ENCODE peak calls at places on chromosomes 11 and 22, in seven cellular contexts. One of them, this sample, is unnamed.

GRCh38 chr11:46120711-46121327 is 435 bp downstream of the PHF21A start:
- DNase-seq in GM12865: peak; percentile 56
- DNase-seq in endodermal cell: peak; percentile 89
- DNase-seq in uterus: peak; percentile 52
- DNase-seq in adrenal gland: peak; percentile 63
- DNase-seq in CD8-positive, alpha-beta T cell: no peak
- DNase-seq in brain microvascular endothelial cell: peak; percentile 49
- DNase-seq in this sample: peak; percentile 32

GRCh38 chr11:21514298-21514697 is 678.6 kb upstream of the ANO5 start:
- DNase-seq in endodermal cell: peak; percentile 67
- DNase-seq in CD8-positive, alpha-beta T cell: no peak
- DNase-seq in GM12865: peak; percentile 24
- DNase-seq in uterus: no peak
- DNase-seq in brain microvascular endothelial cell: no peak
- DNase-seq in adrenal gland: no peak
- DNase-seq in this sample: no peak

GRCh38 chr11:60951909-60952741 is at the start of gene SLC15A3:
- DNase-seq in uterus: peak; percentile 57
- DNase-seq in GM12865: peak; percentile 93
- DNase-seq in CD8-positive, alpha-beta T cell: peak; percentile 63
- DNase-seq in brain microvascular endothelial cell: no peak
- DNase-seq in adrenal gland: peak; percentile 56
- DNase-seq in endodermal cell: peak; percentile 83
- DNase-seq in this sample: peak; percentile 73

GRCh38 chr11:9601041-9601875 is 27.8 kb downstream of the WEE1 start:
- DNase-seq in CD8-positive, alpha-beta T cell: peak; percentile 56
- DNase-seq in endodermal cell: peak; percentile 86
- DNase-seq in brain microvascular endothelial cell: peak; percentile 95
- DNase-seq in adrenal gland: peak; percentile 22
- DNase-seq in uterus: no peak
- DNase-seq in GM12865: peak; percentile 97
- DNase-seq in this sample: no peak

GRCh38 chr11:2271077-2271326 is 614 bp upstream of the ASCL2 start:
- DNase-seq in CD8-positive, alpha-beta T cell: peak; percentile 48
- DNase-seq in brain microvascular endothelial cell: no peak
- DNase-seq in uterus: peak; percentile 48
- DNase-seq in GM12865: no peak
- DNase-seq in adrenal gland: no peak
- DNase-seq in endodermal cell: no peak
- DNase-seq in this sample: peak; percentile 43

GRCh38 chr11:65357856-65358356 is 3.4 kb downstream of the TIGD3 start:
- DNase-seq in CD8-positive, alpha-beta T cell: no peak
- DNase-seq in endodermal cell: no peak
- DNase-seq in uterus: no peak
- DNase-seq in brain microvascular endothelial cell: no peak
- DNase-seq in adrenal gland: no peak
- DNase-seq in GM12865: no peak
- DNase-seq in this sample: no peak

GRCh38 chr11:126115820-126116319 is 53.2 kb upstream of the CDON start:
- DNase-seq in CD8-positive, alpha-beta T cell: no peak
- DNase-seq in brain microvascular endothelial cell: peak; percentile 68
- DNase-seq in endodermal cell: peak; percentile 68
- DNase-seq in GM12865: no peak
- DNase-seq in adrenal gland: no peak
- DNase-seq in uterus: peak; percentile 77
- DNase-seq in this sample: peak; percentile 92

GRCh38 chr11:45182902-45183301 is 36.5 kb downstream of the PRDM11 start:
- DNase-seq in brain microvascular endothelial cell: peak; percentile 20
- DNase-seq in GM12865: peak; percentile 12
- DNase-seq in uterus: no peak
- DNase-seq in endodermal cell: peak; percentile 81
- DNase-seq in adrenal gland: no peak
- DNase-seq in CD8-positive, alpha-beta T cell: no peak
- DNase-seq in this sample: no peak

GRCh38 chr11:63888170-63889086 is 28.5 kb downstream of the RCOR2 start:
- DNase-seq in CD8-positive, alpha-beta T cell: peak; percentile 79
- DNase-seq in endodermal cell: peak; percentile 90
- DNase-seq in GM12865: peak; percentile 82
- DNase-seq in brain microvascular endothelial cell: peak; percentile 46
- DNase-seq in adrenal gland: peak; percentile 80
- DNase-seq in uterus: peak; percentile 70
- DNase-seq in this sample: peak; percentile 54
- H3K4me3 ChIP-seq in CD8-positive, alpha-beta T cell: peak overlapping the region; percentile 67
- H3K4me3 ChIP-seq in endodermal cell: peak overlapping the region; percentile 72
- H3K4me3 ChIP-seq in GM12865: peak overlapping the region; percentile 66
- H3K4me3 ChIP-seq in brain microvascular endothelial cell: no peak overlapping the region
- H3K4me3 ChIP-seq in adrenal gland: no peak overlapping the region
- H3K4me3 ChIP-seq in uterus: no peak overlapping the region
- H3K4me3 ChIP-seq in this sample: no peak overlapping the region

DNA sequence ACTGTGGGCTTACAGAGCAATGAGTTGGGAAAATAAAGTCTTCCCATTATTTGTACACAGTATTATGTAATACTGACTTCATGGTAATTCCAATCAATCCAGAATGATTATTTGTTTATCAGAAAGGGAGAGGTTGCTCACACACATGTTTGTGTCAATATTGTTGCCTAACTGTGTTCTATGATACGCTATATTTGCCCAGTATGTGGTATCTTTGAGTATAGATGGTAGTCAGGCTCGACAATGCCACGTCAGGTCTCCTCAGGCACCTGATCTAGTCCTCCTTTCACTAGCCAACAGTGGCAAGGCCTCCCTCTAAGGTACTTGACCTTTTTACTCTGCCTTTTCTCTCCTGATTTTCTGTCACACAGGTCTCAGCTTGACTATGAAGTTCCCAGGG is 5.3 kb downstream of the DNHD1 start:
- DNase-seq in endodermal cell: no peak
- DNase-seq in adrenal gland: no peak
- DNase-seq in uterus: no peak
- DNase-seq in brain microvascular endothelial cell: no peak
- DNase-seq in CD8-positive, alpha-beta T cell: no peak
- DNase-seq in GM12865: no peak
- DNase-seq in this sample: no peak
- H3K4me3 ChIP-seq in endodermal cell: no peak overlapping the region
- H3K4me3 ChIP-seq in adrenal gland: no peak overlapping the region
- H3K4me3 ChIP-seq in uterus: no peak overlapping the region
- H3K4me3 ChIP-seq in brain microvascular endothelial cell: no peak overlapping the region
- H3K4me3 ChIP-seq in CD8-positive, alpha-beta T cell: no peak overlapping the region
- H3K4me3 ChIP-seq in GM12865: no peak overlapping the region
- H3K4me3 ChIP-seq in this sample: no peak overlapping the region

DNA sequence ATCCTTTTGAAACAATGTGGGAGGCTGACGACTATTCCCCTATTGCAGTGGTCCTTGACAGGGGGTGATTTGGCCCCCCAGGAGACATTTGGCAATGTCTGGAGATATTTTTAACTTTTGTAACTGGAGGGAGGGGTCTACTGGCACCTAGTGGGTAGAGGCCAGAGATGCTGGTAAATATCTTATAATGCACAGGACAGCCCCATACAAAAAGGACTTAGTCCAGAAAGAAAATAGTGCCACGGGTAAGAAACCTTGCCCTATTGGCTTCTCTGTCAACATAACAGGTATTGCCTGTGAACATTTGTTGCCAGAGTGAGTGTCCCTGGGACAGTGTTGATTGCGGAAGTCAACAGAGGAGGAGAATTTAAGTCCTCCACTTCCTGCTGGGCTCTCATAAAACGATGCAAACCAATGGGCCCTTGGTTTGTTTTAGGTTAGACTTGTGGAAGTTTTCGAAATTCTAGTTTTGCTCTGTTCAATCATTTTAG is 101.6 kb downstream of the MAML2 start:
- DNase-seq in uterus: no peak
- DNase-seq in endodermal cell: peak; percentile 63
- DNase-seq in adrenal gland: no peak
- DNase-seq in brain microvascular endothelial cell: no peak
- DNase-seq in CD8-positive, alpha-beta T cell: no peak
- DNase-seq in GM12865: no peak
- DNase-seq in this sample: no peak
- H3K4me3 ChIP-seq in uterus: no peak overlapping the region
- H3K4me3 ChIP-seq in endodermal cell: no peak overlapping the region
- H3K4me3 ChIP-seq in adrenal gland: no peak overlapping the region
- H3K4me3 ChIP-seq in brain microvascular endothelial cell: no peak overlapping the region
- H3K4me3 ChIP-seq in CD8-positive, alpha-beta T cell: no peak overlapping the region
- H3K4me3 ChIP-seq in GM12865: no peak overlapping the region
- H3K4me3 ChIP-seq in this sample: no peak overlapping the region

GRCh38 chr11:70241709-70242108 is 28.8 kb upstream of the PPFIA1 start:
- DNase-seq in uterus: no peak
- DNase-seq in endodermal cell: no peak
- DNase-seq in GM12865: no peak
- DNase-seq in CD8-positive, alpha-beta T cell: no peak
- DNase-seq in brain microvascular endothelial cell: no peak
- DNase-seq in adrenal gland: no peak
- DNase-seq in this sample: no peak
- H3K4me3 ChIP-seq in uterus: no peak overlapping the region
- H3K4me3 ChIP-seq in endodermal cell: no peak overlapping the region
- H3K4me3 ChIP-seq in GM12865: no peak overlapping the region
- H3K4me3 ChIP-seq in CD8-positive, alpha-beta T cell: no peak overlapping the region
- H3K4me3 ChIP-seq in brain microvascular endothelial cell: no peak overlapping the region
- H3K4me3 ChIP-seq in adrenal gland: no peak overlapping the region
- H3K4me3 ChIP-seq in this sample: no peak overlapping the region

GRCh38 chr11:100686476-100686875 is 612 bp upstream of the ARHGAP42 start:
- DNase-seq in uterus: no peak
- DNase-seq in CD8-positive, alpha-beta T cell: no peak
- DNase-seq in GM12865: no peak
- DNase-seq in brain microvascular endothelial cell: no peak
- DNase-seq in endodermal cell: peak; percentile 69
- DNase-seq in adrenal gland: no peak
- DNase-seq in this sample: no peak
- H3K4me3 ChIP-seq in uterus: peak overlapping the region; percentile 44
- H3K4me3 ChIP-seq in CD8-positive, alpha-beta T cell: no peak overlapping the region
- H3K4me3 ChIP-seq in GM12865: peak overlapping the region; percentile 95
- H3K4me3 ChIP-seq in brain microvascular endothelial cell: peak overlapping the region; percentile 81
- H3K4me3 ChIP-seq in endodermal cell: peak overlapping the region; percentile 99
- H3K4me3 ChIP-seq in adrenal gland: no peak overlapping the region
- H3K4me3 ChIP-seq in this sample: no peak overlapping the region

GRCh38 chr11:16859651-16860050 is 121.2 kb downstream of the C11orf58 start:
- DNase-seq in GM12865: no peak
- DNase-seq in endodermal cell: no peak
- DNase-seq in uterus: no peak
- DNase-seq in brain microvascular endothelial cell: no peak
- DNase-seq in adrenal gland: no peak
- DNase-seq in CD8-positive, alpha-beta T cell: no peak
- DNase-seq in this sample: no peak
- H3K4me3 ChIP-seq in GM12865: no peak overlapping the region
- H3K4me3 ChIP-seq in endodermal cell: no peak overlapping the region
- H3K4me3 ChIP-seq in uterus: no peak overlapping the region
- H3K4me3 ChIP-seq in brain microvascular endothelial cell: no peak overlapping the region
- H3K4me3 ChIP-seq in adrenal gland: no peak overlapping the region
- H3K4me3 ChIP-seq in CD8-positive, alpha-beta T cell: no peak overlapping the region
- H3K4me3 ChIP-seq in this sample: no peak overlapping the region

GRCh38 chr22:23020659-23021293 is 49.5 kb upstream of the GNAZ start:
- DNase-seq in GM12865: no peak
- DNase-seq in CD8-positive, alpha-beta T cell: no peak
- DNase-seq in brain microvascular endothelial cell: no peak
- DNase-seq in endodermal cell: no peak
- DNase-seq in uterus: no peak
- DNase-seq in adrenal gland: no peak
- DNase-seq in this sample: no peak
- H3K4me3 ChIP-seq in GM12865: no peak overlapping the region
- H3K4me3 ChIP-seq in CD8-positive, alpha-beta T cell: no peak overlapping the region
- H3K4me3 ChIP-seq in brain microvascular endothelial cell: no peak overlapping the region
- H3K4me3 ChIP-seq in endodermal cell: no peak overlapping the region
- H3K4me3 ChIP-seq in uterus: no peak overlapping the region
- H3K4me3 ChIP-seq in adrenal gland: no peak overlapping the region
- H3K4me3 ChIP-seq in this sample: no peak overlapping the region

GRCh38 chr22:34278121-34278520 is 357.8 kb upstream of the LARGE1 start:
- DNase-seq in endodermal cell: no peak
- DNase-seq in CD8-positive, alpha-beta T cell: no peak
- DNase-seq in uterus: no peak
- DNase-seq in brain microvascular endothelial cell: no peak
- DNase-seq in GM12865: no peak
- DNase-seq in adrenal gland: no peak
- DNase-seq in this sample: no peak

GRCh38 chr22:34283844-34284243 is 363.6 kb upstream of the LARGE1 start:
- DNase-seq in GM12865: no peak
- DNase-seq in brain microvascular endothelial cell: no peak
- DNase-seq in endodermal cell: peak; percentile 51
- DNase-seq in CD8-positive, alpha-beta T cell: no peak
- DNase-seq in uterus: no peak
- DNase-seq in adrenal gland: no peak
- DNase-seq in this sample: no peak

GRCh38 chr22:34281738-34282137 is 361.5 kb upstream of the LARGE1 start:
- DNase-seq in uterus: no peak
- DNase-seq in endodermal cell: no peak
- DNase-seq in brain microvascular endothelial cell: no peak
- DNase-seq in adrenal gland: no peak
- DNase-seq in CD8-positive, alpha-beta T cell: no peak
- DNase-seq in GM12865: no peak
- DNase-seq in this sample: no peak
- H3K4me3 ChIP-seq in uterus: no peak overlapping the region
- H3K4me3 ChIP-seq in endodermal cell: no peak overlapping the region
- H3K4me3 ChIP-seq in brain microvascular endothelial cell: no peak overlapping the region
- H3K4me3 ChIP-seq in adrenal gland: no peak overlapping the region
- H3K4me3 ChIP-seq in CD8-positive, alpha-beta T cell: no peak overlapping the region
- H3K4me3 ChIP-seq in GM12865: no peak overlapping the region
- H3K4me3 ChIP-seq in this sample: no peak overlapping the region

GRCh38 chr11:117095301-117096139 is 2.7 kb downstream of the SIK3 start:
- DNase-seq in brain microvascular endothelial cell: no peak
- DNase-seq in uterus: no peak
- DNase-seq in CD8-positive, alpha-beta T cell: no peak
- DNase-seq in adrenal gland: no peak
- DNase-seq in GM12865: peak; percentile 14
- DNase-seq in endodermal cell: no peak
- DNase-seq in this sample: no peak
- H3K4me3 ChIP-seq in brain microvascular endothelial cell: no peak overlapping the region
- H3K4me3 ChIP-seq in uterus: no peak overlapping the region
- H3K4me3 ChIP-seq in CD8-positive, alpha-beta T cell: peak overlapping the region; percentile 84
- H3K4me3 ChIP-seq in adrenal gland: no peak overlapping the region
- H3K4me3 ChIP-seq in GM12865: peak overlapping the region; percentile 95
- H3K4me3 ChIP-seq in endodermal cell: peak overlapping the region; percentile 97
- H3K4me3 ChIP-seq in this sample: no peak overlapping the region

DNA sequence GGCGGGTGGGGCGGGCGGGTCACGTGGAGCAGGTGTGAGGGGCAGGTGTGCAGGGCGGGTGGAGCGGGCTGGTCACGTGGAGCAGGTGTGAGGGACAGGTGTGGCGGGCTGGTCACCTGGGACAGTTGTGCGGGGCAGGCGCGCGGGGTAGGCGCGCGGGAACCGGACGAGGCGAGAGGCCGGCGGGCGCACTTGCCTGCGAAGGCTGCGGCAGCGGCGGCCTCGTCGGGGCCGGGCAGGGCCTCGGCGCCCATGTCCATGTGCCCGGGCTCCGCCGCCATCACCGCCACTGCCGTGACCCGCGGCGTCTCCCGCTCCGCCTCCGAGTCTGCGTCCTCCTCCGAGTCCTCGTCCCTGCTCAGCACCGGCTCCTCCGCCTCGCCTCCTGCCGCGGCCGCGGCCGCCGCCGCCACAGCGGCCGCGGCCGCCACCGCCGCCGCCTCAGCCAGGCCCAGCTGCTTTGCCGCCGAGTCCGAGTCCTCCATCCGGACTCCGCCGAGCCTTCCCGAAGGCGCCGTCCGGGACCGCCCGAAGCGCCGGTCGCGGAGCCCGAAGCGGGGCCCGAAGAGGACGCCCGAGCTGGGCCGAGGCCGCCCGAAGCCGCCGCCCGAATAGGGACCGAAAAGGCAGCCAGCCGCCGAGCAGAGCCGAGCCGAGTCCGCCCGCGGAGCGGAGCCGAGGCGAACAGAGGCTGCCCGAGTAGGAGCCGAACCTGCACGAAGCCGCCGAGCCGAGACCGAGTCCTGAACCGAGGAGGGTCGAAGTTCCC is at the start of gene DEAF1:
- DNase-seq in uterus: peak; percentile 100
- DNase-seq in GM12865: peak; percentile 99
- DNase-seq in endodermal cell: peak; percentile 99
- DNase-seq in adrenal gland: peak; percentile 100
- DNase-seq in CD8-positive, alpha-beta T cell: peak; percentile 98
- DNase-seq in brain microvascular endothelial cell: peak; percentile 95
- DNase-seq in this sample: peak; percentile 97
- H3K4me3 ChIP-seq in uterus: peak within 1 kb of the TSS; percentile 60
- H3K4me3 ChIP-seq in GM12865: peak within 1 kb of the TSS; percentile 81
- H3K4me3 ChIP-seq in endodermal cell: peak within 1 kb of the TSS; percentile 88
- H3K4me3 ChIP-seq in adrenal gland: peak within 1 kb of the TSS; percentile 87
- H3K4me3 ChIP-seq in CD8-positive, alpha-beta T cell: peak within 1 kb of the TSS; percentile 98
- H3K4me3 ChIP-seq in brain microvascular endothelial cell: peak within 1 kb of the TSS; percentile 77
- H3K4me3 ChIP-seq in this sample: peak within 1 kb of the TSS; percentile 89